ENCODE peak calls at places on chromosome 20, in four cellular contexts. T, E, V and P are unnamed samples.

GRCh38 chr20:33875534-33876026 is 64.4 kb downstream of the CHMP4B start:
- DNase-seq in T (no peak), E (no peak), V (no peak), P (no peak)

GRCh38 chr20:63702751-63703470 is 4.9 kb downstream of the ARFRP1 start:
- DNase-seq in T (no peak), E (no peak), V (no peak), P (no peak)

GRCh38 chr20:44247676-44248419 is 740 bp downstream of the GDAP1L1 start:
- DNase-seq in T (peak), E (no peak), V (no peak), P (no peak)

GRCh38 chr20:20799913-20800312 is 87.5 kb upstream of the RALGAPA2 start:
- DNase-seq in T (no peak), E (no peak), V (no peak), P (no peak)

GRCh38 chr20:39291301-39291700 is 329.2 kb downstream of the DHX35 start:
- DNase-seq in T (no peak), E (no peak), V (no peak), P (no peak)

GRCh38 chr20:8805737-8806442 is 263.0 kb upstream of the PLCB4 start:
- DNase-seq in T (no peak), E (no peak), V (no peak), P (no peak)

GRCh38 chr20:1281279-1282057 is 15.4 kb downstream of the SNPH start:
- DNase-seq in T (no peak), E (no peak), V (no peak), P (no peak)

GRCh38 chr20:6533828-6534388 is 233.6 kb upstream of the BMP2 start:
- DNase-seq in T (peak), E (no peak), V (no peak), P (no peak)

GRCh38 chr20:57930328-57930727 is 220.5 kb upstream of the PMEPA1 start:
- DNase-seq in T (no peak), E (no peak), V (no peak), P (no peak)

GRCh38 chr20:18032977-18033892 is 24.5 kb downstream of the OVOL2 start:
- DNase-seq in T (no peak), E (no peak), V (no peak), P (no peak)

GRCh38 chr20:50794181-50794845 is 548 bp upstream of the BCAS4 start:
- DNase-seq in T (no peak), E (no peak), V (no peak), P (no peak)

GRCh38 chr20:43508106-43508505 is 609 bp downstream of the L3MBTL1 start:
- DNase-seq in T (no peak), E (no peak), V (no peak), P (no peak)

GRCh38 chr20:5402903-5403531 is 86.3 kb upstream of the PROKR2 start:
- DNase-seq in T (peak), E (no peak), V (no peak), P (peak)

GRCh38 chr20:10671221-10671849 is 2.5 kb downstream of the JAG1 start:
- DNase-seq in T (peak), E (no peak), V (peak), P (peak)

GRCh38 chr20:6976535-6976934 is 209.0 kb downstream of the BMP2 start:
- DNase-seq in T (no peak), E (no peak), V (no peak), P (no peak)

GRCh38 chr20:34579191-34579661 is 20.7 kb downstream of the MAP1LC3A start:
- DNase-seq in T (peak), E (no peak), V (no peak), P (no peak)

GRCh38 chr20:34045294-34045693 is 51.6 kb downstream of the RALY start:
- DNase-seq in T (no peak), E (no peak), V (no peak), P (no peak)

GRCh38 chr20:10090588-10091166 is 55.9 kb downstream of the ANKEF1 start:
- DNase-seq in T (peak), E (peak), V (no peak), P (no peak)

GRCh38 chr20:45878076-45878731 is 2.8 kb upstream of the ZSWIM1 start:
- DNase-seq in T (no peak), E (no peak), V (no peak), P (no peak)

GRCh38 chr20:5735845-5736530 is 14.2 kb upstream of the SHLD1 start:
- DNase-seq in T (no peak), E (no peak), V (no peak), P (no peak)

GRCh38 chr20:10832146-10832545 is 158.3 kb upstream of the JAG1 start:
- DNase-seq in T (peak), E (no peak), V (no peak), P (no peak)

GRCh38 chr20:5395932-5396727 is 79.4 kb upstream of the PROKR2 start:
- DNase-seq in T (no peak), E (no peak), V (no peak), P (no peak)

GRCh38 chr20:51888186-51888790 is 86.0 kb upstream of the SALL4 start:
- DNase-seq in T (no peak), E (no peak), V (no peak), P (no peak)

GRCh38 chr20:38116409-38117165 is 48.5 kb downstream of the TGM2 start:
- DNase-seq in T (no peak), E (no peak), V (no peak), P (no peak)

GRCh38 chr20:38113401-38114325 is 51.4 kb downstream of the TGM2 start:
- DNase-seq in T (peak), E (no peak), V (no peak), P (no peak)

GRCh38 chr20:38115896-38116295 is 49.2 kb downstream of the TGM2 start:
- DNase-seq in T (no peak), E (no peak), V (no peak), P (no peak)

GRCh38 chr20:38114353-38114791 is 50.7 kb downstream of the TGM2 start:
- DNase-seq in T (peak), E (no peak), V (no peak), P (no peak)

GRCh38 chr20:38115205-38115604 is 49.9 kb downstream of the TGM2 start:
- DNase-seq in T (no peak), E (no peak), V (no peak), P (no peak)
- TF ChIP-seq CTCF in T (peak), E (no peak), V (no peak), P (peak)

DNA sequence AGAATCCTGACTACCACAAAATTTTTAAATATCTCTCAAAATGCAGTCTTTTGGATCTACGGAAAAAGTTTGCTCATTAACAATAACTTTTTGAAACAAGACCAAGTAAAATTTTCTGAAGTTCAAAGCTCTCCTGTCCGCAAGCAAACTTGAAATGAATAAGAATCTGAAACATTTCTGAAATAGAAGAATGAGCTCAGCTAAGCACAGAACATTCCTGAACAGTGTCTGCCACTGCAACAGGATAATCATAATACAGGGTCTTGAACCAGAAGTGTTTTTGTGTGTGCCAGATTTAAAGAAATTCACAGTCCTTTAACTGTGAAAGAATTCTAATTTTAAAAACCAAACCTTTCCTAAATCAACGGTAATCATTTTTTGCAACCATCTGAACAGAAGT is 49.1 kb upstream of the TASP1 start:
- DNase-seq in T (no peak), E (no peak), V (no peak), P (no peak)
- TF ChIP-seq CTCF in T (no peak), E (no peak), V (no peak), P (no peak)

GRCh38 chr20:25669826-25670422 is 26.7 kb downstream of the ZNF337 start:
- DNase-seq in T (peak), E (no peak), V (no peak), P (no peak)
- TF ChIP-seq CTCF in T (peak), E (no peak), V (no peak), P (no peak)

GRCh38 chr20:62376112-62377063 is 9.3 kb upstream of the LAMA5 start:
- DNase-seq in T (no peak), E (no peak), V (no peak), P (no peak)
- TF ChIP-seq CTCF in T (peak), E (no peak), V (peak), P (no peak)

GRCh38 chr20:24503352-24503931 is 34.0 kb downstream of the SYNDIG1 start:
- DNase-seq in T (peak), E (no peak), V (no peak), P (no peak)
- TF ChIP-seq CTCF in T (peak), E (no peak), V (no peak), P (no peak)

GRCh38 chr20:32018269-32019155 is 8.3 kb downstream of the CCM2L start:
- DNase-seq in T (no peak), E (peak), V (no peak), P (no peak)
- TF ChIP-seq CTCF in T (no peak), E (peak), V (no peak), P (peak)

GRCh38 chr20:61662946-61663460 is 402.7 kb downstream of the TAF4 start:
- DNase-seq in T (no peak), E (no peak), V (no peak), P (no peak)

GRCh38 chr20:61661025-61661424 is 404.7 kb downstream of the TAF4 start:
- DNase-seq in T (no peak), E (no peak), V (no peak), P (no peak)

GRCh38 chr20:61663521-61664425 is 401.9 kb downstream of the TAF4 start:
- DNase-seq in T (no peak), E (no peak), V (no peak), P (no peak)

GRCh38 chr20:61661583-61661982 is 404.1 kb downstream of the TAF4 start:
- DNase-seq in T (no peak), E (no peak), V (no peak), P (no peak)

DNA sequence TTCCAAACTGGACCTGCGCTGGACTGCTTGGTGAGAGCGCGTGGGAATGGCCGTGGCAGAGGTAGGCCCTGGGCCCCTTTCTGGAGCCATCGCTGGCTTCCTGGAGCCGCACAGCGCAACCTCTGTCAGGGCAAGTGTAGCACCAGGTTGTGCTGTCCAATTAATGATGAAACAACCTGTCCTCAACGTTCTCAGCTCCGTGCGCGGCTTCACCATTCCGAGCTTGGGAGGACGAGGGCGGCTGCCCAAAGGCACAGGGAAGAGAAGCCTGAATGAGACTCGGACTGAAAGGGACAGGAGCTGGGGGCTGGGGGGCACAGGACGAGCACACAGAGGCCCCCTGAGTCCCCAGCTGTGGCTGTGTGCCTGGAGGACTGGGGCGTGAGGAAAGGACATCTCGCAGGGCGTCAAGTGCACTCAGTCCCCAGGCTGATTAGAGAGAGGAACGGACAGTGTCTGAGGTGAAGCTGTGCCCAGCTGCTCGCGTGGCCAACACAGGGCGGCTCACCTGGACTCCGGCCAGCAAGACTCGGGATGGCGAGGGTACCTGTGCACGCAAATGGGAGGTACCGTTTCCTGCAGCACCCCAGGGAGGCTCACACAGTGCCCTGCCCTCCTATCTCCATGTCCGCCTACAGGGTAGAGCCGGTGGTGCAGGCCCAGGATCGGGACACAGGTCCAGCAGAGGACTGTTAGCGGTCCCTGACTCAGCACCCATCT is 403.3 kb downstream of the TAF4 start:
- DNase-seq in T (no peak), E (no peak), V (no peak), P (no peak)
- TF ChIP-seq CTCF in T (peak), E (no peak), V (no peak), P (no peak)

GRCh38 chr20:32488066-32488838 is 96.9 kb downstream of the NOL4L start:
- DNase-seq in T (no peak), E (no peak), V (no peak), P (no peak)
- TF ChIP-seq CTCF in T (no peak), E (no peak), V (no peak), P (no peak)